ENCODE peak calls at places on chromosomes 3 and 15, in four cellular contexts. One of them, this sample, is unnamed. For H3K4me1, the result is how much of the 10 kb centered on the place peaks cover.

GRCh38 chr3:151169700-151170224 is 33.3 kb downstream of the GPR171 start:
- DNase-seq in hepatocyte: no peak
- DNase-seq in GM23338: no peak
- DNase-seq in MM.1S: peak
- DNase-seq in this sample: peak

GRCh38 chr3:111744611-111745010 is 114.5 kb upstream of the PHLDB2 start:
- DNase-seq in hepatocyte: no peak
- DNase-seq in MM.1S: no peak
- DNase-seq in GM23338: no peak
- DNase-seq in this sample: no peak

GRCh38 chr3:170162052-170162451 is 19.5 kb downstream of the PHC3 start:
- DNase-seq in GM23338: no peak
- DNase-seq in hepatocyte: no peak
- DNase-seq in MM.1S: no peak
- DNase-seq in this sample: peak

GRCh38 chr3:36373084-36373483 is 7.2 kb upstream of the STAC start:
- DNase-seq in hepatocyte: peak
- DNase-seq in GM23338: no peak
- DNase-seq in MM.1S: no peak
- DNase-seq in this sample: peak

GRCh38 chr3:30970183-30970582 is 75.7 kb upstream of the GADL1 start:
- DNase-seq in GM23338: peak
- DNase-seq in MM.1S: no peak
- DNase-seq in hepatocyte: no peak
- DNase-seq in this sample: peak

GRCh38 chr3:13229291-13229949 is 156.2 kb upstream of the IQSEC1 start:
- DNase-seq in GM23338: peak
- DNase-seq in MM.1S: peak
- DNase-seq in hepatocyte: no peak
- DNase-seq in this sample: peak

GRCh38 chr3:133962879-133963278 is 66.8 kb downstream of the SLCO2A1 start:
- DNase-seq in hepatocyte: peak
- DNase-seq in MM.1S: no peak
- DNase-seq in GM23338: no peak
- DNase-seq in this sample: peak

GRCh38 chr3:184334470-184335158 is 2.8 kb upstream of the FAM131A start:
- DNase-seq in hepatocyte: peak
- DNase-seq in GM23338: no peak
- DNase-seq in MM.1S: no peak
- DNase-seq in this sample: peak

GRCh38 chr3:12470111-12470510 is 14.2 kb upstream of the TSEN2 start:
- DNase-seq in MM.1S: no peak
- DNase-seq in GM23338: no peak
- DNase-seq in hepatocyte: no peak
- DNase-seq in this sample: peak

GRCh38 chr15:36469567-36469966 is 109.9 kb upstream of the CDIN1 start:
- DNase-seq in GM23338: no peak
- DNase-seq in hepatocyte: no peak
- DNase-seq in MM.1S: no peak
- DNase-seq in this sample: peak

GRCh38 chr3:106862067-106862466 is 515.2 kb upstream of the CCDC54 start:
- DNase-seq in GM23338: no peak
- DNase-seq in MM.1S: no peak
- DNase-seq in hepatocyte: no peak
- DNase-seq in this sample: peak

GRCh38 chr3:71926242-71926560 is 141.3 kb upstream of the PROK2 start:
- DNase-seq in GM23338: peak
- DNase-seq in MM.1S: peak
- DNase-seq in hepatocyte: peak
- DNase-seq in this sample: peak

GRCh38 chr3:142224482-142225072 is 808 bp downstream of the GK5 start:
- DNase-seq in GM23338: no peak
- DNase-seq in hepatocyte: no peak
- DNase-seq in MM.1S: no peak
- DNase-seq in this sample: peak

GRCh38 chr15:45631831-45632230 is 3.0 kb upstream of the SQOR start:
- DNase-seq in MM.1S: no peak
- DNase-seq in GM23338: no peak
- DNase-seq in hepatocyte: no peak
- DNase-seq in this sample: peak

GRCh38 chr3:180762866-180763265 is 83.6 kb upstream of the CCDC39 start:
- DNase-seq in hepatocyte: no peak
- DNase-seq in GM23338: no peak
- DNase-seq in MM.1S: no peak
- DNase-seq in this sample: no peak

GRCh38 chr3:153221748-153222162 is 59.7 kb downstream of the RAP2B start:
- DNase-seq in hepatocyte: peak
- DNase-seq in GM23338: no peak
- DNase-seq in MM.1S: peak
- DNase-seq in this sample: peak

GRCh38 chr3:146093928-146094327 is 67.1 kb downstream of the PLOD2 start:
- DNase-seq in GM23338: no peak
- DNase-seq in MM.1S: no peak
- DNase-seq in hepatocyte: no peak
- DNase-seq in this sample: peak

GRCh38 chr3:142088522-142088921 is 60.8 kb downstream of the TFDP2 start:
- DNase-seq in hepatocyte: no peak
- DNase-seq in GM23338: peak
- DNase-seq in MM.1S: no peak
- DNase-seq in this sample: peak

GRCh38 chr3:182364323-182364722 is 429.0 kb upstream of the ATP11B start:
- DNase-seq in GM23338: peak
- DNase-seq in hepatocyte: no peak
- DNase-seq in MM.1S: no peak
- DNase-seq in this sample: no peak

GRCh38 chr3:129313415-129313982 is 34.8 kb downstream of the HMCES start:
- DNase-seq in hepatocyte: no peak
- DNase-seq in GM23338: no peak
- DNase-seq in MM.1S: peak
- DNase-seq in this sample: no peak

GRCh38 chr3:52845157-52845556 is 10.3 kb upstream of the MUSTN1 start:
- DNase-seq in MM.1S: no peak
- DNase-seq in GM23338: no peak
- DNase-seq in hepatocyte: peak
- DNase-seq in this sample: peak

GRCh38 chr15:90871097-90871715 is 2.8 kb downstream of the FURIN start:
- DNase-seq in hepatocyte: peak
- DNase-seq in MM.1S: peak
- DNase-seq in GM23338: peak
- DNase-seq in this sample: peak

GRCh38 chr15:89164712-89165211 is 56.6 kb downstream of the RLBP1 start:
- DNase-seq in hepatocyte: no peak
- DNase-seq in GM23338: no peak
- DNase-seq in MM.1S: no peak
- DNase-seq in this sample: no peak

GRCh38 chr3:29057326-29057725 is 223.5 kb upstream of the RBMS3 start:
- DNase-seq in GM23338: peak
- DNase-seq in MM.1S: no peak
- DNase-seq in hepatocyte: no peak
- DNase-seq in this sample: peak

GRCh38 chr3:167941234-167941995 is 154.3 kb downstream of the GOLIM4 start:
- DNase-seq in MM.1S: no peak
- DNase-seq in hepatocyte: peak
- DNase-seq in GM23338: no peak
- DNase-seq in this sample: peak

GRCh38 chr3:38004415-38005075 is 14.0 kb downstream of the VILL start:
- DNase-seq in MM.1S: peak
- DNase-seq in hepatocyte: peak
- DNase-seq in GM23338: peak
- DNase-seq in this sample: peak

GRCh38 chr15:60373327-60373726 is 24.5 kb downstream of the ANXA2 start:
- DNase-seq in GM23338: no peak
- DNase-seq in MM.1S: no peak
- DNase-seq in hepatocyte: no peak
- DNase-seq in this sample: peak
- H3K4me1 ChIP-seq in GM23338: under half
- H3K4me1 ChIP-seq in MM.1S: under half
- H3K4me1 ChIP-seq in hepatocyte: half or more
- H3K4me1 ChIP-seq in this sample: half or more

GRCh38 chr15:39585871-39586301 is 5.0 kb downstream of the THBS1 start:
- DNase-seq in MM.1S: no peak
- DNase-seq in GM23338: no peak
- DNase-seq in hepatocyte: no peak
- DNase-seq in this sample: peak

GRCh38 chr15:39583586-39584265 is 2.8 kb downstream of the THBS1 start:
- DNase-seq in MM.1S: peak
- DNase-seq in hepatocyte: peak
- DNase-seq in GM23338: peak
- DNase-seq in this sample: peak

GRCh38 chr15:39584266-39584659 is 3.4 kb downstream of the THBS1 start:
- DNase-seq in hepatocyte: no peak
- DNase-seq in MM.1S: no peak
- DNase-seq in GM23338: no peak
- DNase-seq in this sample: no peak

GRCh38 chr15:39585394-39585841 is 4.5 kb downstream of the THBS1 start:
- DNase-seq in hepatocyte: no peak
- DNase-seq in MM.1S: no peak
- DNase-seq in GM23338: no peak
- DNase-seq in this sample: peak

DNA sequence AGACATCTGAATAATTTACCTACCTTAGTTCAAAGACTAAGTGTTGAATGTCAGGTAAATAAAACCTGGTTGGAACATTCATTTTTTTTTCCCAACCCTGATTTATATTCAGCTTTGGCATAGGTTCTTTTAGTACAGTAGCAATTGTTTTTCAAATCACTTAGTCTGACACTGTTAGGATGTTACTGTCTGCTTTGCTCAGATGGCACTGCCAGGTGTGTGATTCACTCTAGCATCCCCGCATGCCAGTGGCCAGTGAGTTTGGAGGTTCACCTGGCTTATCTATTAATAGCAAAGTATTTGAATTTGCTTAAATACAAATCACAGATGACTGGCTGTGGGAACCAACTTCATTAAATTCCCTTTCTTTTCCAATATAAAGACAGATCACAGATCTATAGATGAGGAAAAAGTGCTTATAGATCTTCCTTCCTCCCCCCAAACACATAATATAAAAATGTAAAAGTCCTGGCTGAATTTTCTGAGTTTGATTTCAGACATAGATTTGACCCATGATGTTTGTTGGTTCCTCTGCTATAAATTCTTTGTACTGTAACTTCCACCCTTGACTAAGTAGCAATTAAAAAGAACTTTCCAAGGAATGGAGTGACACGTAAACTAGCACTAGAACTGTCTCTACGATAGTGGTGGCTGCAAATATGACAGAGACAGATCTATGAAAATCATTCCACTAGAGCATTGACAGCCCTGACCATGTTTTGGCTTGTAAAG is 3.9 kb downstream of the THBS1 start:
- DNase-seq in GM23338: no peak
- DNase-seq in hepatocyte: no peak
- DNase-seq in MM.1S: no peak
- DNase-seq in this sample: peak
- TF ChIP-seq EZH2phosphoT487 in GM23338: no peak
- TF ChIP-seq EZH2phosphoT487 in hepatocyte: no peak
- TF ChIP-seq EZH2phosphoT487 in MM.1S: no peak
- TF ChIP-seq EZH2phosphoT487 in this sample: no peak

DNA sequence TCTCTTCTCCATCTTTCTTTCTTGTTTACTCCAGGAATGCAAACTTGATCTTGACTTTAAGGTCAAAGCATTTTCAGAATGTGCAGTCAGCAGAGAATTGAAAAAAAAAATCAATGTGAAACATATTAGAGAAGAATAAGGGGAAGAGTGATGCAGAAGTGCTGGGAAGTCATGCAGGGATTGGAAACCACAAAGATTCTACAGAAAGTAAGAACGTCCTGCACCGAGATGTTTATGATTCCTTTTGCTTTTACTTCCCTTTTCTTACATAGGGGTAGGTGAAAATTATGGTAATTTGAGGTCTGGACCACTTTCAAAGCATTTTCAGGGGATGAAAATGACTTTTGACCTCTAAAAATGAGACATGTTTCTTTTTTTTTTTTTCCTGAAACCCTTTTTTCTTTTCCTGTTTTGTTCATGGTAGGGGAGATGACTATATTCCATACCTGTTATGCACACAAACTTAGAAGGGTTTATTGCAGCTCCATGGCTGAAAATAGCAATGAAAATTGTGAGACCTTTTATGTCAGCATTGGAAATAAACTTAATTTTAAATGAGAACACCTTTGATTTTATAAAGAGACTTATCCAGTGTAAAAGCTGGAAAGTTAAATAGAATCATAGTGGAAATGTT is 623.5 kb upstream of the TBL1XR1 start:
- DNase-seq in MM.1S: peak
- DNase-seq in hepatocyte: no peak
- DNase-seq in GM23338: no peak
- DNase-seq in this sample: no peak
- H3K4me1 ChIP-seq in MM.1S: under half
- H3K4me1 ChIP-seq in hepatocyte: under half
- H3K4me1 ChIP-seq in GM23338: under half
- H3K4me1 ChIP-seq in this sample: under half

GRCh38 chr3:125957674-125958510 is 11.1 kb upstream of the ROPN1B start:
- DNase-seq in MM.1S: no peak
- DNase-seq in hepatocyte: peak
- DNase-seq in GM23338: peak
- DNase-seq in this sample: no peak
- TF ChIP-seq EZH2phosphoT487 in MM.1S: no peak
- TF ChIP-seq EZH2phosphoT487 in hepatocyte: no peak
- TF ChIP-seq EZH2phosphoT487 in GM23338: no peak
- TF ChIP-seq EZH2phosphoT487 in this sample: no peak

GRCh38 chr15:66777596-66778313 is 75.7 kb downstream of the SMAD6 start:
- DNase-seq in MM.1S: no peak
- DNase-seq in hepatocyte: no peak
- DNase-seq in GM23338: no peak
- DNase-seq in this sample: peak

GRCh38 chr15:66778314-66778665 is 76.3 kb downstream of the SMAD6 start:
- DNase-seq in hepatocyte: no peak
- DNase-seq in MM.1S: no peak
- DNase-seq in GM23338: no peak
- DNase-seq in this sample: no peak

GRCh38 chr15:66775127-66776105 is 73.4 kb downstream of the SMAD6 start:
- DNase-seq in GM23338: no peak
- DNase-seq in MM.1S: no peak
- DNase-seq in hepatocyte: no peak
- DNase-seq in this sample: peak

GRCh38 chr15:66778716-66779115 is 76.7 kb downstream of the SMAD6 start:
- DNase-seq in MM.1S: no peak
- DNase-seq in GM23338: no peak
- DNase-seq in hepatocyte: no peak
- DNase-seq in this sample: no peak

GRCh38 chr15:66777054-66777453 is 75.0 kb downstream of the SMAD6 start:
- DNase-seq in hepatocyte: no peak
- DNase-seq in GM23338: no peak
- DNase-seq in MM.1S: no peak
- DNase-seq in this sample: no peak
- H3K4me1 ChIP-seq in hepatocyte: half or more
- H3K4me1 ChIP-seq in GM23338: under half
- H3K4me1 ChIP-seq in MM.1S: under half
- H3K4me1 ChIP-seq in this sample: half or more